ENCODE peak calls at places on chromosome 7, in ten cellular contexts. B, L, Y, K, H, M, F, E, G and V are unnamed samples.

GRCh38 chr7:55898287-55898686 is 11.0 kb downstream of the ZNF713 start:
- DNase-seq in B (no peak), F (no peak), H (no peak), G (no peak), M (no peak), L (no peak), E (no peak), Y (no peak), K (no peak), V (no peak)

GRCh38 chr7:2399848-2400587 is 3.4 kb upstream of the CHST12 start:
- DNase-seq in F (peak; percentile 97), L (no peak), K (peak; percentile 79), B (peak; percentile 91), Y (peak; percentile 91), G (no peak), E (peak; percentile 30), M (no peak), H (no peak), V (no peak)

GRCh38 chr7:101333912-101334311 is 12.3 kb upstream of the IFT22 start:
- DNase-seq in H (no peak), G (no peak), F (no peak), K (no peak), B (no peak), L (no peak), Y (no peak), E (no peak), M (no peak), V (no peak)

GRCh38 chr7:74029991-74030415 is 2.0 kb downstream of the ELN start:
- DNase-seq in M (no peak), Y (no peak), G (no peak), H (no peak), B (no peak), E (no peak), L (no peak), K (peak; percentile 45), F (no peak), V (peak; percentile 15)

GRCh38 chr7:108307246-108307982 is 148.8 kb downstream of the NRCAM start:
- DNase-seq in B (no peak), F (no peak), K (no peak), M (no peak), G (no peak), E (no peak), Y (no peak), H (no peak), L (no peak), V (no peak)

GRCh38 chr7:1666251-1666778 is 3.8 kb upstream of the ELFN1 start:
- DNase-seq in L (no peak), B (peak; percentile 55), H (no peak), G (no peak), Y (peak; percentile 76), K (no peak), F (no peak), E (no peak), M (no peak), V (no peak)

GRCh38 chr7:19122018-19122588 is 4.7 kb upstream of the TWIST1 start:
- DNase-seq in G (no peak), K (no peak), B (no peak), L (no peak), E (peak; percentile 22), Y (no peak), F (no peak), H (no peak), M (no peak), V (no peak)

GRCh38 chr7:155951554-155952158 is 139.4 kb upstream of the SHH start:
- DNase-seq in F (peak; percentile 95), M (no peak), H (no peak), L (no peak), K (peak; percentile 32), E (peak; percentile 99), Y (no peak), B (peak; percentile 12), G (peak; percentile 87), V (no peak)

GRCh38 chr7:80613519-80613918 is 24.9 kb upstream of the CD36 start:
- DNase-seq in G (no peak), B (no peak), F (no peak), K (no peak), H (no peak), Y (no peak), M (no peak), L (no peak), E (no peak), V (no peak)

GRCh38 chr7:5629941-5630340 is 151.5 kb downstream of the RNF216 start:
- DNase-seq in F (peak; percentile 64), M (peak; percentile 29), K (no peak), H (no peak), Y (no peak), B (no peak), G (no peak), L (peak; percentile 13), E (no peak), V (no peak)

GRCh38 chr7:3095046-3095445 is 51.4 kb upstream of the CARD11 start:
- DNase-seq in M (peak; percentile 28), E (no peak), L (peak; percentile 56), H (no peak), Y (no peak), K (no peak), F (no peak), B (no peak), G (no peak), V (no peak)

GRCh38 chr7:135645296-135645904 is 16.9 kb upstream of the STMP1 start:
- DNase-seq in M (no peak), B (no peak), H (no peak), F (no peak), G (no peak), L (peak; percentile 43), K (no peak), Y (no peak), E (no peak), V (no peak)

GRCh38 chr7:143490719-143491306 is 13.1 kb downstream of the TAS2R41 start:
- DNase-seq in H (no peak), E (peak; percentile 18), G (no peak), M (no peak), L (no peak), K (no peak), Y (no peak), F (no peak), B (no peak), V (no peak)

GRCh38 chr7:101567231-101567630 is 61.9 kb downstream of the MYL10 start:
- DNase-seq in H (no peak), K (no peak), L (no peak), G (no peak), E (no peak), M (no peak), B (peak; percentile 38), F (no peak), Y (peak; percentile 38), V (no peak)

GRCh38 chr7:116505823-116506222 is 6.3 kb downstream of the CAV2 start:
- DNase-seq in L (no peak), G (no peak), F (no peak), Y (no peak), H (no peak), M (no peak), E (no peak), K (no peak), B (no peak), V (no peak)

GRCh38 chr7:151539055-151539714 is 19.5 kb upstream of the RHEB start:
- DNase-seq in M (no peak), Y (no peak), L (no peak), K (no peak), F (no peak), B (no peak), G (no peak), H (no peak), E (no peak), V (peak; percentile 31)

GRCh38 chr7:133853706-133854276 is 273.3 kb upstream of the LRGUK start:
- DNase-seq in H (no peak), K (peak; percentile 11), F (peak; percentile 87), L (no peak), E (peak; percentile 51), M (no peak), Y (no peak), B (no peak), G (no peak), V (no peak)

DNA sequence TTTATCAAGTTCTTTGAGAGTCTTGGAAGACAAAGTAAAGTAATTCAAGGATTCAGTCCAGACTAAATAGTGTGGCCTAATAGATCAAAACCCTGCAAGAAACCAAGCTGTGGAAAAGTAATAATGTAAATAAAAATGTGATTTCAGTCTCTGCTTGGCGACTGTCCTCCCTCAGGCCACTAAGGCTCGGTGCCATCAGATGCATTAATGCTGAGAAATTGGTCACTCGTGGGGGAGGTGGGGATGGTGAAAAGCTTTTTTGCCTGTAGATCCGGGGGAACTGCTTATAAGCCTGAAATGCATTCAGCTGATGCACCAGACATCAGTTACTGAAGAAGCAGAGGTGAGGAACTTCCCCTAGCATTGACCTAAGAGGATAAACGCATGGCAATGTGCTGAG is 182.6 kb upstream of the TBX20 start:
- DNase-seq in K (no peak), M (no peak), F (no peak), G (no peak), H (no peak), B (no peak), E (no peak), L (no peak), Y (no peak), V (no peak)
- H3K27ac ChIP-seq in K (no peak overlapping the region), M (no peak overlapping the region), F (no peak overlapping the region), G (no peak overlapping the region), H (no peak overlapping the region), B (no peak overlapping the region), E (no peak overlapping the region), L (no peak overlapping the region), Y (no peak overlapping the region), V (no peak overlapping the region)

GRCh38 chr7:149202831-149203231 is 7.5 kb downstream of the ZNF282 start:
- DNase-seq in Y (no peak), F (peak; percentile 55), K (no peak), B (no peak), L (no peak), H (no peak), M (no peak), G (no peak), E (no peak), V (no peak)
- H3K27ac ChIP-seq in Y (no peak overlapping the region), F (no peak overlapping the region), K (no peak overlapping the region), B (no peak overlapping the region), L (no peak overlapping the region), H (no peak overlapping the region), M (no peak overlapping the region), G (no peak overlapping the region), E (no peak overlapping the region), V (no peak overlapping the region)

DNA sequence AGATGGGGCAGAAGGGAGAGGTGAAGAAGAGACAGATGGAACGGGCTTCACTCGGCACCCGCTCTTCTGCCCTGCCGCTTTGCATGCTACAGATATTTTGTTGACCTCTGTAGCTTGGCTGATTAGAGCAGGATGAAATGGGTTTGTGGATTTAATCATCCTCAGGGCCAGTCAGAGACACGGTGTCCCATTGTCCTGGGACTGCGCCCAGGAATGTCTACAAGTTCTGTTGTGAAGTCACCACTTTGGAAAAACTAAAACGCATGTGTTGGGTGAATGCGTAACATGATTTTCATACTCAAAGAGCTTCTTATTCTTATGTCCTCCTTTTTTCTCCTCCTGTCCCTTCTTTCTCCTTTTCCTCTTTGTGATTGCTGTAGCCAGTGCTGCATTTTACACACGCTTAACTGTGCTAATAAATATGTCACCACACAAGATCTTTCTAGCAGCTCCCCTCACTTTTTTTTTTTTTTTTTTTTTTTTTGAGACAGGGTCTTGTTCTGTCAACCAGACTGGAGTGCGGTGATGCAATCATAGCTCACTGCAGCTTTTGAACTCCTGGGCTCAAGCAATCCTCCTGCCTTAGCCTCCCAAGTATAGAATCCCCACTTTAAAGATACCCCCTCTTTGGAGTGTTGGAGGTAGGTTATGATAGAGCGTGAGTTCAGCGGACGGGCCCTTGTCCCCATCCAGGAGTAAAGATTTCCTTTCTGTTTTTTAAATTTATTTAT is 3.4 kb downstream of the CPA4 start:
- DNase-seq in E (no peak), Y (no peak), K (no peak), G (no peak), L (no peak), H (no peak), F (peak; percentile 16), B (no peak), M (no peak), V (no peak)
- H3K27ac ChIP-seq in E (no peak overlapping the region), Y (peak overlapping the region; percentile 78), K (no peak overlapping the region), G (no peak overlapping the region), L (no peak overlapping the region), H (no peak overlapping the region), F (no peak overlapping the region), B (no peak overlapping the region), M (no peak overlapping the region), V (no peak overlapping the region)

GRCh38 chr7:139570119-139570518 is 46.6 kb downstream of the CLEC2L start:
- DNase-seq in L (no peak), K (no peak), E (no peak), G (no peak), B (peak; percentile 37), H (peak; percentile 28), Y (peak; percentile 35), F (no peak), M (no peak), V (peak; percentile 89)
- H3K27ac ChIP-seq in L (no peak overlapping the region), K (no peak overlapping the region), E (no peak overlapping the region), G (no peak overlapping the region), B (no peak overlapping the region), H (peak overlapping the region; percentile 53), Y (no peak overlapping the region), F (no peak overlapping the region), M (no peak overlapping the region), V (peak overlapping the region; percentile 1)